ENCODE peak calls at places on chromosomes 4 and X, in four cellular contexts. One of them, this sample, is unnamed.

GRCh38 chr4:176789955-176790354 is 2.8 kb downstream of the VEGFC start:
- DNase-seq in NCI-H2029 treated with DMSO at 0.1 percent for 48 hours: no peak
- DNase-seq in neural crest cell: no peak
- DNase-seq in NCI-H1092: no peak
- DNase-seq in this sample: no peak

GRCh38 chr4:146243141-146243882 is 29.0 kb downstream of the REELD1 start:
- DNase-seq in NCI-H2029 treated with DMSO at 0.1 percent for 48 hours: no peak
- DNase-seq in neural crest cell: no peak
- DNase-seq in NCI-H1092: no peak
- DNase-seq in this sample: no peak

GRCh38 chrX:72016881-72017783 is 106.5 kb downstream of the NHSL2 start:
- DNase-seq in neural crest cell: no peak
- DNase-seq in NCI-H1092: no peak
- DNase-seq in NCI-H2029 treated with DMSO at 0.1 percent for 48 hours: no peak
- DNase-seq in this sample: no peak

GRCh38 chrX:107747596-107748161 is 27.9 kb downstream of the TSC22D3 start:
- DNase-seq in NCI-H1092: peak
- DNase-seq in NCI-H2029 treated with DMSO at 0.1 percent for 48 hours: no peak
- DNase-seq in neural crest cell: no peak
- DNase-seq in this sample: peak

GRCh38 chrX:153878969-153879653 is 6.9 kb downstream of the L1CAM start:
- DNase-seq in NCI-H1092: peak
- DNase-seq in NCI-H2029 treated with DMSO at 0.1 percent for 48 hours: no peak
- DNase-seq in neural crest cell: peak
- DNase-seq in this sample: no peak

GRCh38 chr4:24067781-24068193 is 177.9 kb upstream of the PPARGC1A start:
- DNase-seq in neural crest cell: no peak
- DNase-seq in NCI-H1092: no peak
- DNase-seq in NCI-H2029 treated with DMSO at 0.1 percent for 48 hours: no peak
- DNase-seq in this sample: no peak

GRCh38 chr4:86543560-86544312 is 50.4 kb upstream of the PTPN13 start:
- DNase-seq in NCI-H1092: no peak
- DNase-seq in neural crest cell: no peak
- DNase-seq in NCI-H2029 treated with DMSO at 0.1 percent for 48 hours: no peak
- DNase-seq in this sample: no peak

GRCh38 chrX:71056857-71057256 is 11.3 kb downstream of the SNX12 start:
- DNase-seq in NCI-H1092: no peak
- DNase-seq in neural crest cell: no peak
- DNase-seq in NCI-H2029 treated with DMSO at 0.1 percent for 48 hours: no peak
- DNase-seq in this sample: no peak

GRCh38 chrX:31545726-31546125 is 473.9 kb upstream of the FTHL17 start:
- DNase-seq in neural crest cell: no peak
- DNase-seq in NCI-H2029 treated with DMSO at 0.1 percent for 48 hours: no peak
- DNase-seq in NCI-H1092: no peak
- DNase-seq in this sample: no peak

GRCh38 chrX:65744965-65745364 is 77.5 kb downstream of the MSN start:
- DNase-seq in NCI-H1092: no peak
- DNase-seq in NCI-H2029 treated with DMSO at 0.1 percent for 48 hours: no peak
- DNase-seq in neural crest cell: no peak
- DNase-seq in this sample: no peak

This sample was measured in NCI-H774.